ENCODE peak calls at places on chromosome 19, in nine cellular contexts. R is neural crest cell, O is H9, C is kidney epithelial cell, A is astrocyte, Q is tibial artery, P is breast epithelium, W is spleen, I is activated B cell treated with CpG ODN at 0.5 μM for 24 hours. D is an unnamed sample.
A peak's percentile ranks its signal among the peaks of the same experiment; 100 is the strongest.

GRCh38 chr19:12891553-12892021 is 627 bp downstream of the GCDH start:
- DNase-seq in R (no peak), O (no peak), C (no peak), A (no peak), Q (no peak), P (no peak), W (peak; percentile 86), I (no peak), D (no peak)

GRCh38 chr19:19956431-19957075 is 55.8 kb downstream of the ZNF93 start:
- DNase-seq in R (no peak), O (peak; percentile 91), C (no peak), A (no peak), Q (no peak), P (no peak), W (no peak), I (no peak), D (no peak)

GRCh38 chr19:55132453-55133129 is 15.2 kb upstream of the PPP1R12C start:
- DNase-seq in R (no peak), O (no peak), C (no peak), A (no peak), Q (no peak), P (no peak), W (no peak), I (no peak), D (no peak)

GRCh38 chr19:41563847-41564514 is 12.0 kb upstream of the CEACAM21 start:
- DNase-seq in R (no peak), O (peak; percentile 39), C (no peak), A (no peak), Q (no peak), P (no peak), W (no peak), I (no peak), D (no peak)

GRCh38 chr19:46133101-46133627 is 8.7 kb upstream of the IGFL3 start:
- DNase-seq in R (peak; percentile 38), O (peak; percentile 88), C (peak; percentile 97), A (peak; percentile 100), Q (no peak), P (peak; percentile 81), W (no peak), I (no peak), D (peak; percentile 49)

GRCh38 chr19:45601524-45602522 is at the start of gene GPR4:
- DNase-seq in R (no peak), O (peak; percentile 81), C (no peak), A (no peak), Q (no peak), P (no peak), W (no peak), I (no peak), D (no peak)

GRCh38 chr19:38211206-38211605 is 12.8 kb downstream of the DPF1 start:
- DNase-seq in R (no peak), O (peak; percentile 64), C (no peak), A (no peak), Q (no peak), P (no peak), W (no peak), I (no peak), D (no peak)

GRCh38 chr19:54154603-54155345 is 4.7 kb downstream of the LENG1 start:
- DNase-seq in R (no peak), O (no peak), C (no peak), A (peak; percentile 49), Q (no peak), P (no peak), W (no peak), I (no peak), D (no peak)

GRCh38 chr19:45599286-45599685 is 2.7 kb downstream of the GPR4 start:
- DNase-seq in R (no peak), O (no peak), C (no peak), A (no peak), Q (no peak), P (no peak), W (no peak), I (no peak), D (no peak)

GRCh38 chr19:48645652-48646191 is at the start of gene CA11:
- DNase-seq in R (no peak), O (peak; percentile 55), C (no peak), A (no peak), Q (no peak), P (no peak), W (peak; percentile 76), I (no peak), D (no peak)

GRCh38 chr19:5178051-5178450 is 162.6 kb downstream of the PTPRS start:
- DNase-seq in R (no peak), O (no peak), C (no peak), A (no peak), Q (no peak), P (no peak), W (no peak), I (no peak), D (no peak)

GRCh38 chr19:11541238-11541637 is 2.6 kb downstream of the CNN1 start:
- DNase-seq in R (no peak), O (no peak), C (no peak), A (no peak), Q (no peak), P (no peak), W (no peak), I (no peak), D (no peak)

GRCh38 chr19:36420961-36421748 is 2.7 kb upstream of the ZFP82 start:
- DNase-seq in R (no peak), O (peak; percentile 31), C (no peak), A (peak; percentile 60), Q (peak; percentile 64), P (no peak), W (peak; percentile 68), I (no peak), D (peak; percentile 10)

GRCh38 chr19:12730054-12730453 is 4.4 kb downstream of the TRIR start:
- DNase-seq in R (no peak), O (no peak), C (no peak), A (no peak), Q (no peak), P (no peak), W (no peak), I (no peak), D (no peak)

GRCh38 chr19:58182577-58182988 is 278 bp upstream of the ZNF274 start:
- DNase-seq in R (no peak), O (no peak), C (no peak), A (no peak), Q (no peak), P (no peak), W (no peak), I (no peak), D (no peak)

GRCh38 chr19:30001794-30002193 is 59.8 kb downstream of the URI1 start:
- DNase-seq in R (no peak), O (no peak), C (no peak), A (no peak), Q (no peak), P (no peak), W (no peak), I (no peak), D (no peak)

GRCh38 chr19:3857449-3858003 is 11.3 kb downstream of the ZFR2 start:
- DNase-seq in R (no peak), O (no peak), C (peak; percentile 5), A (no peak), Q (no peak), P (no peak), W (peak; percentile 77), I (no peak), D (no peak)

DNA sequence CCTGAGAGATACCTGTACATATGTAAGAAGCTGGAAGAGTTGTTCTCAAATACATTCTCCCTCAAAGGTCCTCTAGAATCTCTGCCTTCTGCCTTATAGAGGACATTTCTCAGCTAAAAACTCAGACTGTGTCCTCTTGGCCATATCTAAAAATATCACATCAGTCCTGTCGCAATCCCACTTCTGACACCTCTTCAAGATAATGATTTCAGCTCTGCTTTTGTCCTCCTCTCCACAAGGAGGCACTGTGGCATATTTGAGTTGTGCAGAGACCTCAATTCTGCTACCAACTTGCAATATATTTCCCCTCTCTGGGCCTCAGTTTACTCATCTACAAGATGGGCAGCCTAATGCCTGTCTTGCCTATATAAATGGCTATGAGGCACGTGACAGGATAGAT is 16.6 kb downstream of the ADAMTS10 start:
- DNase-seq in R (no peak), O (no peak), C (no peak), A (no peak), Q (no peak), P (no peak), W (no peak), I (no peak), D (no peak)
- TF ChIP-seq CTCF in R (peak; percentile 35), O (peak; percentile 47), C (no peak), A (peak; percentile 14), Q (peak; percentile 41), P (no peak), W (peak; percentile 34), I (no peak), D (peak; percentile 14)

GRCh38 chr19:15977193-15977592 is 28.4 kb downstream of the OR10H4 start:
- DNase-seq in R (no peak), O (no peak), C (no peak), A (no peak), Q (no peak), P (no peak), W (no peak), I (no peak), D (no peak)

DNA sequence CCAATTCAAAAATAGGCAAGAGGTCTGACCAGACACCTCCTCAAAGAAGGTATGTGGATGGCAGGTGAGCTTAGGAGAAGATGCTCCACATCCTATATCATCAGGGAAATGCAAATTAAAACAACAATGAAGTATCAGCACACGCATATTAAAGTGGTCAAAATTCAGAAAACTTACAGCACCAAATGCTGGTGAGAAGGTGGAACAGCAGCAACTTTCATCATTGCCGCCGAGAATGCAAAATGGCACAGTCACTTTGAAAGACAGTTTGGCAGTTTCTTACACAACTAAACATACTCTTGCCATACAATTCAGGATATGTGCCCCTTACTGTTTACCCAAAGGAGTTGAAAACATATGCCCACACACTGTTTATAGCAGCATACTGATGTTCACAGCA is 22.4 kb downstream of the OR10H4 start:
- DNase-seq in R (no peak), O (no peak), C (no peak), A (no peak), Q (no peak), P (no peak), W (no peak), I (no peak), D (no peak)
- TF ChIP-seq CTCF in R (no peak), O (no peak), C (no peak), A (no peak), Q (no peak), P (no peak), W (no peak), I (no peak), D (no peak)

GRCh38 chr19:40225440-40226305 is 816 bp downstream of the CCNP start:
- DNase-seq in R (no peak), O (no peak), C (no peak), A (no peak), Q (no peak), P (no peak), W (no peak), I (no peak), D (no peak)
- TF ChIP-seq CTCF in R (no peak), O (no peak), C (no peak), A (no peak), Q (no peak), P (no peak), W (no peak), I (no peak), D (no peak)

DNA sequence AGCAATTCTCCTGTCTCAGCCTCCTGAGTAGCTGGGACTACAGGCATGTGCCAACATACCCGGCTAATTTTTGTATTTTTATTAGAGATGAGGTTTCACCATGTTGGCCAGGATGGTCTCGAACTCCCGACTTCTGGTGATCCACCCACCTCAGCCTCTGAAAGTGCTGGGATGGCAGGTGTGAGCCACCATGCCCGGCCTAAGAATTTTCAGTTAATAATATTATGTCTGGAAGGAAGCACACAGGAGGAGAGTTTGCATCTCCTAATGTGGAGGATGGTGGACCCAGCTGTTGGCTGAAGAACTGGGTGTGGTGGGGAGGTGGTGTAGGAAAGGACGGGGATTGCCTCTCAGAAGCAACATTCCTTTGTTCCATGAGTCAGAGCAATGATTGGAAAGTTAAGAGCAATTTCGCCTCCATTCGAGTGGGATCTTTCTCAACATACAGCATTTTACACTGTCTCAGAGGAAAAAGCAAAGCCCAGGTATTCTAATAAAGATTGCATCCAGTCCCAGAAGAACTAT is 11.9 kb downstream of the PDCD2L start:
- DNase-seq in R (no peak), O (no peak), C (no peak), A (peak; percentile 7), Q (peak; percentile 24), P (no peak), W (peak; percentile 12), I (no peak), D (no peak)
- TF ChIP-seq CTCF in R (no peak), O (no peak), C (no peak), A (no peak), Q (no peak), P (no peak), W (no peak), I (no peak), D (no peak)